ENCODE peak calls at places on chromosomes 7 and 10, in five cellular contexts. One of them, this sample, is unnamed.

GRCh38 chr10:95814011-95814727 is 58.2 kb downstream of the ENTPD1 start:
- DNase-seq in GM23338: peak; percentile 30
- DNase-seq in keratinocyte: no peak
- DNase-seq in H9: no peak
- DNase-seq in PC-3: peak; percentile 55
- DNase-seq in this sample: peak; percentile 18

GRCh38 chr7:70856889-70857511 is 274.9 kb upstream of the GALNT17 start:
- DNase-seq in PC-3: peak; percentile 63
- DNase-seq in keratinocyte: peak; percentile 1
- DNase-seq in H9: peak; percentile 94
- DNase-seq in GM23338: peak; percentile 92
- DNase-seq in this sample: peak; percentile 62

GRCh38 chr7:43135129-43135528 is 22.7 kb downstream of the HECW1 start:
- DNase-seq in PC-3: peak; percentile 64
- DNase-seq in H9: peak; percentile 65
- DNase-seq in GM23338: peak; percentile 82
- DNase-seq in keratinocyte: peak; percentile 15
- DNase-seq in this sample: no peak

GRCh38 chr10:122176232-122176865 is 94.7 kb upstream of the BTBD16 start:
- DNase-seq in keratinocyte: no peak
- DNase-seq in PC-3: no peak
- DNase-seq in H9: no peak
- DNase-seq in GM23338: peak; percentile 77
- DNase-seq in this sample: no peak

GRCh38 chr10:79372871-79373270 is 25.6 kb downstream of the PPIF start:
- DNase-seq in GM23338: no peak
- DNase-seq in H9: no peak
- DNase-seq in PC-3: no peak
- DNase-seq in keratinocyte: no peak
- DNase-seq in this sample: no peak

GRCh38 chr10:73762915-73763314 is 18.7 kb downstream of the SEC24C start:
- DNase-seq in H9: no peak
- DNase-seq in PC-3: peak; percentile 99
- DNase-seq in keratinocyte: peak; percentile 33
- DNase-seq in GM23338: no peak
- DNase-seq in this sample: no peak

GRCh38 chr7:50305697-50306300 is 1.3 kb downstream of the IKZF1 start:
- DNase-seq in H9: no peak
- DNase-seq in GM23338: no peak
- DNase-seq in keratinocyte: no peak
- DNase-seq in PC-3: no peak
- DNase-seq in this sample: no peak

GRCh38 chr7:40219917-40220316 is 85.1 kb downstream of the SUGCT start:
- DNase-seq in GM23338: no peak
- DNase-seq in H9: no peak
- DNase-seq in PC-3: peak; percentile 36
- DNase-seq in keratinocyte: no peak
- DNase-seq in this sample: no peak

GRCh38 chr7:26307226-26307625 is 15.6 kb downstream of the SNX10 start:
- DNase-seq in GM23338: no peak
- DNase-seq in keratinocyte: no peak
- DNase-seq in H9: no peak
- DNase-seq in PC-3: peak; percentile 61
- DNase-seq in this sample: no peak

GRCh38 chr10:61964059-61964709 is 62.7 kb downstream of the ARID5B start:
- DNase-seq in PC-3: no peak
- DNase-seq in H9: no peak
- DNase-seq in keratinocyte: no peak
- DNase-seq in GM23338: no peak
- DNase-seq in this sample: no peak

GRCh38 chr10:88979153-88979562 is 11.4 kb upstream of the FAS start:
- DNase-seq in keratinocyte: peak; percentile 59
- DNase-seq in PC-3: no peak
- DNase-seq in GM23338: no peak
- DNase-seq in H9: no peak
- DNase-seq in this sample: no peak

GRCh38 chr10:61588770-61589211 is 73.9 kb upstream of the CABCOCO1 start:
- DNase-seq in PC-3: peak; percentile 33
- DNase-seq in keratinocyte: no peak
- DNase-seq in H9: no peak
- DNase-seq in GM23338: no peak
- DNase-seq in this sample: no peak

GRCh38 chr10:95467162-95467599 is 94.0 kb downstream of the SORBS1 start:
- DNase-seq in keratinocyte: no peak
- DNase-seq in GM23338: peak; percentile 89
- DNase-seq in H9: peak; percentile 86
- DNase-seq in PC-3: no peak
- DNase-seq in this sample: no peak

GRCh38 chr10:23522345-23522744 is 83.5 kb downstream of the OTUD1 start:
- DNase-seq in H9: no peak
- DNase-seq in keratinocyte: no peak
- DNase-seq in PC-3: peak; percentile 70
- DNase-seq in GM23338: no peak
- DNase-seq in this sample: peak; percentile 12
- H3K4me2 ChIP-seq in H9: no peak overlapping the region
- H3K4me2 ChIP-seq in keratinocyte: no peak overlapping the region
- H3K4me2 ChIP-seq in PC-3: no peak overlapping the region
- H3K4me2 ChIP-seq in GM23338: no peak overlapping the region
- H3K4me2 ChIP-seq in this sample: peak overlapping the region; percentile 13

GRCh38 chr7:22109761-22110160 is 164.1 kb upstream of the CDCA7L start:
- DNase-seq in keratinocyte: peak; percentile 11
- DNase-seq in PC-3: peak; percentile 48
- DNase-seq in H9: peak; percentile 59
- DNase-seq in GM23338: peak; percentile 82
- DNase-seq in this sample: no peak
- TF ChIP-seq CTCF in keratinocyte: peak; percentile 42
- TF ChIP-seq CTCF in PC-3: no peak
- TF ChIP-seq CTCF in H9: no peak
- TF ChIP-seq CTCF in GM23338: peak; percentile 67
- TF ChIP-seq CTCF in this sample: no peak

GRCh38 chr7:103447073-103447960 is 1.3 kb upstream of the SLC26A5 start:
- DNase-seq in keratinocyte: no peak
- DNase-seq in H9: peak; percentile 86
- DNase-seq in GM23338: peak; percentile 94
- DNase-seq in PC-3: peak; percentile 75
- DNase-seq in this sample: no peak
- H3K4me2 ChIP-seq in keratinocyte: peak overlapping the region; percentile 17
- H3K4me2 ChIP-seq in H9: no peak overlapping the region
- H3K4me2 ChIP-seq in GM23338: peak overlapping the region; percentile 81
- H3K4me2 ChIP-seq in PC-3: peak overlapping the region; percentile 83
- H3K4me2 ChIP-seq in this sample: peak overlapping the region; percentile 2

DNA sequence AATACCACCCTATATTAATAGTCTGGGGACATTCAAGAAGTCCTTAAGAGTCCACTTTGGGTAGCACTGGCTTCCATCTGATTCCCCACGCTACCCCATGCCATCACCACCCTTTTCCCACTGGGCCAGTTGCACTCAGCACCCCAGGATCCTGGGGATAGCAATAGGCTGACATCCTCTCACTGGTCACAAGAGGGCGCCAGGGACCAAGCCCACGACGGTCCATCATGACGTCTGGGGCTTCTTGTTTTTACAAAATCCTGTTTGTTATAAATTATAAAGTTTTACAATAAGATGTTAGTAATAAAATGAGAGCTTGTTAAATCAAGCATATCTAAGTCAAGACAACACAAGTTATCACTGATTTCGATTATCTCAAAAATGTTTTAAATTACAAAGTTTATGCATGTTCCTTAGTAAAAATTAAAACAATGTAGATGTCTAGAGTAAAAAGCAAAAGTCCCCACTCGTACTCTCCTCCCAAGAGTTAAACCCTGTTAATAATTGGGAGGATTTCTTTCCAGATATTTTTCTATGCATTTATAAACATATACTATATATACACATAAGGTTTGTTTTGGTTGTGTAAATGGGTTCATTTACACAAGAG is 15.4 kb downstream of the GPNMB start:
- DNase-seq in PC-3: peak; percentile 72
- DNase-seq in GM23338: peak; percentile 82
- DNase-seq in keratinocyte: no peak
- DNase-seq in H9: peak; percentile 69
- DNase-seq in this sample: peak; percentile 62
- TF ChIP-seq CTCF in PC-3: peak; percentile 91
- TF ChIP-seq CTCF in GM23338: peak; percentile 96
- TF ChIP-seq CTCF in keratinocyte: peak; percentile 84
- TF ChIP-seq CTCF in H9: peak; percentile 94
- TF ChIP-seq CTCF in this sample: peak; percentile 99

GRCh38 chr10:97171001-97171400 is 14.8 kb downstream of the SLIT1 start:
- DNase-seq in keratinocyte: no peak
- DNase-seq in PC-3: no peak
- DNase-seq in H9: no peak
- DNase-seq in GM23338: no peak
- DNase-seq in this sample: no peak
- H3K4me2 ChIP-seq in keratinocyte: no peak overlapping the region
- H3K4me2 ChIP-seq in PC-3: no peak overlapping the region
- H3K4me2 ChIP-seq in H9: no peak overlapping the region
- H3K4me2 ChIP-seq in GM23338: no peak overlapping the region
- H3K4me2 ChIP-seq in this sample: no peak overlapping the region

GRCh38 chr7:153370092-153370491 is 610.5 kb downstream of the ACTR3B start:
- DNase-seq in keratinocyte: no peak
- DNase-seq in PC-3: no peak
- DNase-seq in GM23338: no peak
- DNase-seq in H9: peak; percentile 58
- DNase-seq in this sample: no peak
- TF ChIP-seq CTCF in keratinocyte: no peak
- TF ChIP-seq CTCF in PC-3: no peak
- TF ChIP-seq CTCF in GM23338: no peak
- TF ChIP-seq CTCF in H9: no peak
- TF ChIP-seq CTCF in this sample: no peak

GRCh38 chr10:63766766-63767505 is 245.7 kb downstream of the REEP3 start:
- DNase-seq in H9: no peak
- DNase-seq in PC-3: no peak
- DNase-seq in keratinocyte: no peak
- DNase-seq in GM23338: peak; percentile 18
- DNase-seq in this sample: no peak

GRCh38 chr10:63770523-63770922 is 249.3 kb downstream of the REEP3 start:
- DNase-seq in PC-3: no peak
- DNase-seq in GM23338: peak; percentile 36
- DNase-seq in keratinocyte: no peak
- DNase-seq in H9: no peak
- DNase-seq in this sample: no peak

GRCh38 chr10:63769367-63769766 is 248.2 kb downstream of the REEP3 start:
- DNase-seq in PC-3: no peak
- DNase-seq in keratinocyte: no peak
- DNase-seq in GM23338: no peak
- DNase-seq in H9: no peak
- DNase-seq in this sample: no peak

GRCh38 chr10:63765126-63765525 is 243.9 kb downstream of the REEP3 start:
- DNase-seq in H9: no peak
- DNase-seq in GM23338: no peak
- DNase-seq in PC-3: peak; percentile 34
- DNase-seq in keratinocyte: peak; percentile 23
- DNase-seq in this sample: no peak

GRCh38 chr10:63767512-63767911 is 246.3 kb downstream of the REEP3 start:
- DNase-seq in GM23338: peak; percentile 20
- DNase-seq in keratinocyte: no peak
- DNase-seq in PC-3: peak; percentile 71
- DNase-seq in H9: no peak
- DNase-seq in this sample: no peak
- H3K4me2 ChIP-seq in GM23338: no peak overlapping the region
- H3K4me2 ChIP-seq in keratinocyte: no peak overlapping the region
- H3K4me2 ChIP-seq in PC-3: no peak overlapping the region
- H3K4me2 ChIP-seq in H9: no peak overlapping the region
- H3K4me2 ChIP-seq in this sample: no peak overlapping the region

This sample was measured in PC-9.